ENCODE peak calls at places on chromosomes 5 and 9, in nine cellular contexts. One of them, this sample, is unnamed.

GRCh38 chr9:136122425-136123383 is 4.0 kb upstream of the TMEM250 start:
- DNase-seq in sigmoid colon: peak; percentile 86
- DNase-seq in ovary: peak; percentile 67
- DNase-seq in tibial nerve: peak; percentile 61
- DNase-seq in A549: peak; percentile 59
- DNase-seq in stomach: peak; percentile 83
- DNase-seq in transverse colon: peak; percentile 78
- DNase-seq in K562: peak; percentile 83
- DNase-seq in SK-N-SH: peak; percentile 93
- DNase-seq in this sample: no peak

GRCh38 chr9:22454021-22454420 is 7.4 kb downstream of the DMRTA1 start:
- DNase-seq in stomach: no peak
- DNase-seq in sigmoid colon: no peak
- DNase-seq in K562: no peak
- DNase-seq in ovary: no peak
- DNase-seq in A549: no peak
- DNase-seq in tibial nerve: no peak
- DNase-seq in SK-N-SH: no peak
- DNase-seq in transverse colon: no peak
- DNase-seq in this sample: no peak

GRCh38 chr5:41869150-41869738 is 981 bp downstream of the OXCT1 start:
- DNase-seq in ovary: peak; percentile 70
- DNase-seq in A549: no peak
- DNase-seq in SK-N-SH: peak; percentile 69
- DNase-seq in tibial nerve: peak; percentile 57
- DNase-seq in transverse colon: peak; percentile 11
- DNase-seq in stomach: peak; percentile 67
- DNase-seq in sigmoid colon: peak; percentile 91
- DNase-seq in K562: peak; percentile 42
- DNase-seq in this sample: no peak

GRCh38 chr9:126491256-126491879 is 122.4 kb upstream of the LMX1B start:
- DNase-seq in ovary: no peak
- DNase-seq in stomach: peak; percentile 52
- DNase-seq in tibial nerve: no peak
- DNase-seq in K562: peak; percentile 58
- DNase-seq in sigmoid colon: no peak
- DNase-seq in transverse colon: peak; percentile 43
- DNase-seq in SK-N-SH: peak; percentile 69
- DNase-seq in A549: peak; percentile 61
- DNase-seq in this sample: no peak

GRCh38 chr9:129483467-129484324 is 137.2 kb downstream of the C9orf50 start:
- DNase-seq in stomach: peak; percentile 85
- DNase-seq in K562: peak; percentile 45
- DNase-seq in sigmoid colon: peak; percentile 98
- DNase-seq in SK-N-SH: no peak
- DNase-seq in A549: peak; percentile 91
- DNase-seq in transverse colon: peak; percentile 83
- DNase-seq in ovary: peak; percentile 95
- DNase-seq in tibial nerve: peak; percentile 83
- DNase-seq in this sample: peak; percentile 97

GRCh38 chr9:134895849-134896833 is 15.5 kb downstream of the FCN2 start:
- DNase-seq in A549: peak; percentile 76
- DNase-seq in SK-N-SH: no peak
- DNase-seq in transverse colon: no peak
- DNase-seq in sigmoid colon: peak; percentile 88
- DNase-seq in K562: no peak
- DNase-seq in stomach: peak; percentile 24
- DNase-seq in ovary: peak; percentile 94
- DNase-seq in tibial nerve: peak; percentile 64
- DNase-seq in this sample: peak; percentile 93

GRCh38 chr9:133932176-133932575 is 59.9 kb downstream of the VAV2 start:
- DNase-seq in SK-N-SH: no peak
- DNase-seq in K562: no peak
- DNase-seq in ovary: no peak
- DNase-seq in A549: no peak
- DNase-seq in stomach: no peak
- DNase-seq in tibial nerve: no peak
- DNase-seq in transverse colon: no peak
- DNase-seq in sigmoid colon: no peak
- DNase-seq in this sample: no peak

GRCh38 chr5:99054972-99055371 is 126.2 kb upstream of the CHD1 start:
- DNase-seq in ovary: no peak
- DNase-seq in A549: no peak
- DNase-seq in K562: no peak
- DNase-seq in tibial nerve: no peak
- DNase-seq in transverse colon: no peak
- DNase-seq in SK-N-SH: no peak
- DNase-seq in sigmoid colon: no peak
- DNase-seq in stomach: no peak
- DNase-seq in this sample: no peak

GRCh38 chr9:127140842-127141675 is 18.6 kb upstream of the ANGPTL2 start:
- DNase-seq in sigmoid colon: no peak
- DNase-seq in tibial nerve: no peak
- DNase-seq in A549: no peak
- DNase-seq in K562: no peak
- DNase-seq in SK-N-SH: no peak
- DNase-seq in ovary: peak; percentile 11
- DNase-seq in transverse colon: no peak
- DNase-seq in stomach: peak; percentile 10
- DNase-seq in this sample: peak; percentile 74

GRCh38 chr5:136192526-136193395 is at the start of gene SMIM32:
- DNase-seq in tibial nerve: no peak
- DNase-seq in ovary: no peak
- DNase-seq in A549: no peak
- DNase-seq in transverse colon: peak; percentile 66
- DNase-seq in SK-N-SH: peak; percentile 76
- DNase-seq in stomach: no peak
- DNase-seq in sigmoid colon: peak; percentile 58
- DNase-seq in K562: no peak
- DNase-seq in this sample: peak; percentile 53

GRCh38 chr9:30978000-30978399 is 1406.4 kb upstream of the ACO1 start:
- DNase-seq in tibial nerve: no peak
- DNase-seq in A549: no peak
- DNase-seq in sigmoid colon: no peak
- DNase-seq in ovary: no peak
- DNase-seq in transverse colon: no peak
- DNase-seq in SK-N-SH: no peak
- DNase-seq in K562: no peak
- DNase-seq in stomach: no peak
- DNase-seq in this sample: no peak

GRCh38 chr9:90027296-90027790 is 422.5 kb downstream of the GADD45G start:
- DNase-seq in SK-N-SH: no peak
- DNase-seq in tibial nerve: no peak
- DNase-seq in ovary: no peak
- DNase-seq in sigmoid colon: no peak
- DNase-seq in K562: no peak
- DNase-seq in transverse colon: no peak
- DNase-seq in stomach: no peak
- DNase-seq in A549: no peak
- DNase-seq in this sample: peak; percentile 34

GRCh38 chr5:139982975-139983240 is 60.2 kb downstream of the NRG2 start:
- DNase-seq in tibial nerve: no peak
- DNase-seq in A549: no peak
- DNase-seq in SK-N-SH: no peak
- DNase-seq in sigmoid colon: no peak
- DNase-seq in transverse colon: no peak
- DNase-seq in ovary: no peak
- DNase-seq in stomach: no peak
- DNase-seq in K562: no peak
- DNase-seq in this sample: no peak

DNA sequence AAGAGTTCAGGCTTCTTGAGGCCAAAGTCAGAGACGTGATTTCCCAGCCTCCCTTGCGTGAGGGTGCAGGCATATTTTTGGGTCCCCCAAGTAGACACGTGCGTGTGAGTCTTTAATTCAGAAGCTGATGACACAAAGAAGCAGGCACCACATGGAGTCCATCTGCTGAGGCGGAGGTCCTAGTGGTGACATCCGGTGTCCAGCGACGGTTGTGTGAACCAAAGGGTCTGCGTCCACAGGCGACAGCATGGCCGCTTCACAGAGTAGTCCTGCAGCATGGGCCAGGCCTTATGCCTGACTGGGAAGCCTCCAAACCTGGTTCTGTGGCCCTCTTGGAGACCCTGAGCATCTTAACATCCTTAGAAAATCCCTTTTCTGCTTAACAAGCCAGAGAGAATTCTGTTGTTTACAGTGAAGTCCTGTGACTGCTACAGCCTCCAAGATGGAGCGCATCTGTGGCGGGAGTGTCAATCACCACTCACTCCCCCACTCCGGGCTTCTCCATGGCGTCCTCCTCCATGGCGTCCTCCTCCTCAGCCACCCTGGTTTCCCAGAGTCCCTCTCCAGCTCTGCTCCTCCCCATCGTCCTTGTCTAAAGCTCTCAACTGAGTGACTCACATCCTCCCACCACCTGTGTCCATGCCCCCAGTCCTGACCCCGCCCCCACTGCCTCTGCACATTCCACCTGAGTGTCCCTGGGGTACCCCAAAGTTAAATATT is 133.8 kb downstream of the PAX5 start:
- DNase-seq in K562: peak; percentile 33
- DNase-seq in stomach: no peak
- DNase-seq in sigmoid colon: no peak
- DNase-seq in transverse colon: no peak
- DNase-seq in SK-N-SH: no peak
- DNase-seq in tibial nerve: no peak
- DNase-seq in A549: no peak
- DNase-seq in ovary: no peak
- DNase-seq in this sample: no peak
- TF ChIP-seq EP300 in K562: no peak
- TF ChIP-seq EP300 in stomach: no peak
- TF ChIP-seq EP300 in sigmoid colon: no peak
- TF ChIP-seq EP300 in transverse colon: no peak
- TF ChIP-seq EP300 in SK-N-SH: no peak
- TF ChIP-seq EP300 in tibial nerve: no peak
- TF ChIP-seq EP300 in A549: no peak
- TF ChIP-seq EP300 in ovary: no peak
- TF ChIP-seq EP300 in this sample: no peak

GRCh38 chr9:95494416-95495371 is 22.1 kb downstream of the PTCH1 start:
- DNase-seq in stomach: peak; percentile 58
- DNase-seq in K562: no peak
- DNase-seq in SK-N-SH: peak; percentile 69
- DNase-seq in ovary: no peak
- DNase-seq in A549: no peak
- DNase-seq in transverse colon: peak; percentile 82
- DNase-seq in tibial nerve: no peak
- DNase-seq in sigmoid colon: peak; percentile 81
- DNase-seq in this sample: no peak
- TF ChIP-seq EP300 in stomach: no peak
- TF ChIP-seq EP300 in K562: no peak
- TF ChIP-seq EP300 in SK-N-SH: no peak
- TF ChIP-seq EP300 in ovary: no peak
- TF ChIP-seq EP300 in A549: no peak
- TF ChIP-seq EP300 in transverse colon: no peak
- TF ChIP-seq EP300 in tibial nerve: no peak
- TF ChIP-seq EP300 in sigmoid colon: no peak
- TF ChIP-seq EP300 in this sample: no peak

GRCh38 chr9:71726723-71727122 is 41.6 kb downstream of the CEMIP2 start:
- DNase-seq in ovary: no peak
- DNase-seq in SK-N-SH: no peak
- DNase-seq in K562: no peak
- DNase-seq in tibial nerve: no peak
- DNase-seq in transverse colon: no peak
- DNase-seq in stomach: no peak
- DNase-seq in A549: no peak
- DNase-seq in sigmoid colon: no peak
- DNase-seq in this sample: no peak

GRCh38 chr9:71721786-71722295 is 46.5 kb downstream of the CEMIP2 start:
- DNase-seq in A549: no peak
- DNase-seq in K562: no peak
- DNase-seq in tibial nerve: no peak
- DNase-seq in sigmoid colon: no peak
- DNase-seq in SK-N-SH: no peak
- DNase-seq in stomach: no peak
- DNase-seq in transverse colon: no peak
- DNase-seq in ovary: no peak
- DNase-seq in this sample: no peak

GRCh38 chr9:71729816-71730526 is 38.3 kb downstream of the CEMIP2 start:
- DNase-seq in tibial nerve: no peak
- DNase-seq in A549: no peak
- DNase-seq in sigmoid colon: no peak
- DNase-seq in K562: no peak
- DNase-seq in SK-N-SH: no peak
- DNase-seq in ovary: no peak
- DNase-seq in stomach: no peak
- DNase-seq in transverse colon: no peak
- DNase-seq in this sample: no peak

DNA sequence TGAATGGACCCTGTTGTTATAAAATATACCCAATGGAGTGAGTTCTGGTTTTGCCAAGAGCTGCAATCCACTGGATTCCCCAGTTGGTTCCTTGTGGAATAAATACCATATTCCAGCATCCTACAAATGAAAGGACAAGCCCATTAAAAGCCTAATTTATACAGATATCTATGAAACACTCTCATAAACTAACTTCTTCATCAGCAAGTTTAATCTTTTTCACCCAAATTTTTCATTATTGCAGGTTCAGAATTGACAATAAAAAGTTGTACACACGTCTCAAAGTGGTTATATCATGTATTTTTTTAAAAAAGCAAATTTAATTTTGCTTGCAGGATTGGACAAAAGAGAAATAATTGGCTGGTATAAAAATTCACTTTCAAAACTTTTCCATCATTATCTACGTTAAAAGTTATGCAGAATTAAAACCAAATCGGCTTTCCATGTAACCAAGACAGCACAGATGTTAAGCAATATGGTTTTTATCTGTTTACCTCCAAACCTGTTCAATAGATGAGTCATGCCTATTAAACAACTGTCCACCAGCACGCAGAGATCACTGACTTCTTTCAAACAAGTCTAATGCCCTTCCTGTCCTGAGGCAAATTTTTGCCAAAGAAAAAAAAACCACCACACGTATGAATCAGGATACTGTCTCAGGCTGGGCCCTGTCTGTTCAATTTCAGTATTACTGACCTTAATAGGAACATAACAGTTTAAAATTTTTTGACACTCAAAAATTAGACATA is 42.5 kb downstream of the CEMIP2 start:
- DNase-seq in SK-N-SH: no peak
- DNase-seq in K562: peak; percentile 24
- DNase-seq in stomach: no peak
- DNase-seq in A549: peak; percentile 93
- DNase-seq in ovary: no peak
- DNase-seq in tibial nerve: no peak
- DNase-seq in transverse colon: no peak
- DNase-seq in sigmoid colon: no peak
- DNase-seq in this sample: no peak
- TF ChIP-seq EP300 in SK-N-SH: no peak
- TF ChIP-seq EP300 in K562: peak; percentile 72
- TF ChIP-seq EP300 in stomach: no peak
- TF ChIP-seq EP300 in A549: peak; percentile 87
- TF ChIP-seq EP300 in ovary: no peak
- TF ChIP-seq EP300 in tibial nerve: no peak
- TF ChIP-seq EP300 in transverse colon: no peak
- TF ChIP-seq EP300 in sigmoid colon: no peak
- TF ChIP-seq EP300 in this sample: no peak

DNA sequence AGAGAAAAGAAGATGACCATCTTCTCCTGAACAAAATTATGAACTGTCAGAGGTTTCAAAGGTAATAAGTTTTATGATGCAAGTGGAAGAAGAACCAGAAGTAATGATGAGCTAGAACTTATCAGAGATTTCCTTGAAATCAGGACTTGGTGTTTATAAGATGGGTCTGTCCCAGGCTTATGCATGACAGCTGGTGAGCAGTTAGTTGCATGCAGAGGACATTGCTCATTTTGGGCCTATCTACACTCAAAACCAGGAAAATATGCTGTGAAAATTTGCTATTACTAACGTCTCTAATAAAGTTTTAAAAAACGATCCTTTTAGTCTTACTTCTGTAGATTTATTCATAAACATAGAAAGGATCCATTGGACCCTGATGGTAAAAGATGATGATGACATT is 6.6 kb upstream of the STC2 start:
- DNase-seq in stomach: no peak
- DNase-seq in transverse colon: no peak
- DNase-seq in ovary: no peak
- DNase-seq in tibial nerve: no peak
- DNase-seq in sigmoid colon: no peak
- DNase-seq in SK-N-SH: no peak
- DNase-seq in K562: no peak
- DNase-seq in A549: no peak
- DNase-seq in this sample: no peak
- TF ChIP-seq EP300 in stomach: no peak
- TF ChIP-seq EP300 in transverse colon: no peak
- TF ChIP-seq EP300 in ovary: no peak
- TF ChIP-seq EP300 in tibial nerve: no peak
- TF ChIP-seq EP300 in sigmoid colon: no peak
- TF ChIP-seq EP300 in SK-N-SH: no peak
- TF ChIP-seq EP300 in K562: no peak
- TF ChIP-seq EP300 in A549: no peak
- TF ChIP-seq EP300 in this sample: no peak